ENCODE peak calls at places on chromosomes 5 and 9, in five cellular contexts. C is tibial nerve, A is pancreas, Q is body of pancreas, K is fibroblast of villous mesenchyme. P is an unnamed sample.

GRCh38 chr5:147248584-147248983 is 13.8 kb downstream of the STK32A start:
- DNase-seq in C (no peak), A (no peak), Q (no peak), K (no peak), P (no peak)

GRCh38 chr5:153959134-153959957 is 79.4 kb downstream of the FAM114A2 start:
- DNase-seq in C (no peak), A (no peak), Q (no peak), K (peak), P (peak)

GRCh38 chr5:68542207-68542606 is 326.7 kb downstream of the PIK3R1 start:
- DNase-seq in C (no peak), A (no peak), Q (no peak), K (no peak), P (no peak)

GRCh38 chr9:137070906-137071275 is 534 bp upstream of the SAPCD2 start:
- DNase-seq in C (no peak), A (no peak), Q (no peak), K (no peak), P (no peak)

GRCh38 chr5:15452030-15452429 is 48.0 kb upstream of the FBXL7 start:
- DNase-seq in C (no peak), A (no peak), Q (no peak), K (no peak), P (peak)

GRCh38 chr5:85337400-85337799 is 952.7 kb upstream of the EDIL3 start:
- DNase-seq in C (no peak), A (no peak), Q (no peak), K (no peak), P (no peak)

GRCh38 chr5:79107020-79107796 is 4.4 kb upstream of the BHMT start:
- DNase-seq in C (no peak), A (peak), Q (peak), K (peak), P (no peak)

GRCh38 chr9:112112941-112113399 is 62.1 kb downstream of the SUSD1 start:
- DNase-seq in C (no peak), A (no peak), Q (peak), K (peak), P (peak)

GRCh38 chr9:32928145-32928763 is 73.2 kb downstream of the APTX start:
- DNase-seq in C (no peak), A (no peak), Q (no peak), K (peak), P (peak)

GRCh38 chr5:102589661-102590060 is 90.9 kb upstream of the SLCO6A1 start:
- DNase-seq in C (no peak), A (no peak), Q (no peak), K (peak), P (peak)

GRCh38 chr9:17588395-17588794 is 9.5 kb downstream of the SH3GL2 start:
- DNase-seq in C (no peak), A (no peak), Q (no peak), K (no peak), P (no peak)

GRCh38 chr5:33794550-33795300 is 97.1 kb downstream of the ADAMTS12 start:
- DNase-seq in C (no peak), A (no peak), Q (no peak), K (peak), P (peak)

GRCh38 chr9:20512106-20512505 is 110.2 kb downstream of the MLLT3 start:
- DNase-seq in C (no peak), A (no peak), Q (no peak), K (peak), P (peak)

GRCh38 chr9:104879555-104880318 is 48.2 kb downstream of the ABCA1 start:
- DNase-seq in C (no peak), A (no peak), Q (no peak), K (peak), P (peak)

GRCh38 chr9:127874301-127875216 is 2.9 kb downstream of the AK1 start:
- DNase-seq in C (no peak), A (peak), Q (no peak), K (no peak), P (no peak)

GRCh38 chr9:133779081-133779480 is 40.9 kb upstream of the SARDH start:
- DNase-seq in C (no peak), A (no peak), Q (no peak), K (no peak), P (no peak)

GRCh38 chr5:141559481-141559880 is 59.3 kb downstream of the DIAPH1 start:
- DNase-seq in C (no peak), A (no peak), Q (no peak), K (peak), P (peak)

GRCh38 chr5:109451161-109451560 is 41.4 kb upstream of the PJA2 start:
- DNase-seq in C (no peak), A (peak), Q (peak), K (no peak), P (no peak)

GRCh38 chr5:67268233-67269011 is 71.8 kb upstream of the CD180 start:
- DNase-seq in C (peak), A (peak), Q (peak), K (peak), P (peak)

GRCh38 chr5:62652225-62652624 is 73.6 kb downstream of the LRRC70 start:
- DNase-seq in C (no peak), A (no peak), Q (no peak), K (no peak), P (no peak)

GRCh38 chr5:62354028-62354874 is 48.2 kb downstream of the KIF2A start:
- DNase-seq in C (peak), A (no peak), Q (no peak), K (peak), P (peak)

GRCh38 chr9:6877671-6878161 is 119.9 kb downstream of the KDM4C start:
- DNase-seq in C (no peak), A (no peak), Q (no peak), K (peak), P (peak)

DNA sequence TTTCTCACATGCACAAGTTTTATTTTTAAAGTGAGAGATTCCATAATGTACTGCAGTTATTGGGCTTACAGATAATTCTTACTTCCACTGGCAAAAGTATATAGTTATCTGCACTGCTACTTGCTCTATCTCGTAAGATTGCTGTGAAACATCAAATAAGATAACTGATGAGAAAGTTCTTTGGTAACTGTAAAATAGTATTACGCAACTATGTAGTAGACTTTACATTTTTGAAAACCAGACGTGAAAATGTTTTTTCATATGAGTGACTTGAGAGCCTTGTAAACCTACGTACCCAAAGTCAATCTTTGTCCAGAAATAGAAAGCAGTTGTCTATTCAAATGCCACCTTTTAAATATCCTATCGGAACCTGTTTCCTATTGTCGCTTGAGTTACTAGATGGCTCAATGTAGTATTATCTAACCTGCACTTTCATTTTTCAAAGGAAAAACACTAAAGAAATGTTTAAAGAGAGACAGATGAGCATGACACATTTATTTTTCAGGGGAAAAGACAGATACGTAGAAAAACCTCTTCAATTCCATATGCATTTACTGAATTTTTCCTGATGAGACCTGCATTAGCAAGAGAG is 1.6 kb downstream of the FNIP1 start:
- DNase-seq in C (no peak), A (no peak), Q (no peak), K (peak), P (no peak)
- H3K4me3 ChIP-seq in C (peak), A (peak), Q (no peak), K (peak), P (peak)

DNA sequence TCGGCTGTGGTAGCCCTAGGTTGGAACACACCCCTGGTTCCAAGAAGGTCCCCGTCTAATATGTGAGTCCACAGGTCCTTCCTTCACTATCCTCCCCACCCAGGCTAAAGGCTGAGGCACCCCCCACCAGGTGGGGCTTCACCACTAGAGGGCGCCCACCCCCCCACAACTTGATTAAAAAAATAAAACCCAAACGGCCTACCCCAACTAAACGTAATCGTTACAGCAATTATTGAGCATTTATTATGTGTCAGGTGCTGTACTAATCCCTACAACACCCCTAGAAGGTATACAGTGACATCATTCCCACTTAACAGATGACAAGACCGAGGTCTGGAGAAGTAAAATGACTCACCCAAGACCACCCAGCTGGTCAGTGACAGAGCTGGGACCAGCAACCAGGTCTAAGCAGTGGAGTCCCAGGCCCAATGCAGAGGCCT is 65.0 kb downstream of the FGF18 start:
- DNase-seq in C (peak), A (no peak), Q (peak), K (peak), P (peak)
- TF ChIP-seq CTCF in C (peak), A (peak), Q (peak), K (peak), P (peak)

DNA sequence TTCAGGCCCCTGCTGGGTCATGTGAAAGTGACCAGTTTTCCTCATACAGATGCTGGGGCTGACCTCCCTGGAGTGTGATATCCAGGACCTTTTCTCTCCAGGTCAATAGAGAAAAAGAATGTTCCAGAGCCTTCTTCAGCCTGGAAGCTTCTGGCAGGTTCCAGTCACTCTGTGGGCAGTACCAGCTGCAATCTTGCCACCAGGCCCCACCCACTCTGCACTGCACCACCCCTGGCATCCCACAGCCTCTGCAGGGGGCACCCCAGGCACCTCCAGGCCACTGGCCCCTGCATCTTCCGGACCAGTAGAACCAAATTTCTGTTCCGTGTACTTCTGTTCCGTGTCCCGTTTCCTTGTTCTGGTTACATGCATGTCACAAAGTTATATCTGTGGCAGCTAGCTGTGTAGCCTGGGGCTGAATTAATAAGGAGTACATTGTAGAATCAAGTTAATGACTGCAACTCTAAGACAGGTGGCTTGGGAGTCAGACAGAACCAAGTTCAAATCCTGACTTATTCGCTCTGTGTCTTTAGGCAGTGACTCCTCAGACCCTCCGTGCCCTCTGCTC is 83.2 kb upstream of the ZBTB43 start:
- DNase-seq in C (no peak), A (no peak), Q (no peak), K (no peak), P (no peak)
- H3K4me3 ChIP-seq in C (peak), A (peak), Q (no peak), K (no peak), P (no peak)

DNA sequence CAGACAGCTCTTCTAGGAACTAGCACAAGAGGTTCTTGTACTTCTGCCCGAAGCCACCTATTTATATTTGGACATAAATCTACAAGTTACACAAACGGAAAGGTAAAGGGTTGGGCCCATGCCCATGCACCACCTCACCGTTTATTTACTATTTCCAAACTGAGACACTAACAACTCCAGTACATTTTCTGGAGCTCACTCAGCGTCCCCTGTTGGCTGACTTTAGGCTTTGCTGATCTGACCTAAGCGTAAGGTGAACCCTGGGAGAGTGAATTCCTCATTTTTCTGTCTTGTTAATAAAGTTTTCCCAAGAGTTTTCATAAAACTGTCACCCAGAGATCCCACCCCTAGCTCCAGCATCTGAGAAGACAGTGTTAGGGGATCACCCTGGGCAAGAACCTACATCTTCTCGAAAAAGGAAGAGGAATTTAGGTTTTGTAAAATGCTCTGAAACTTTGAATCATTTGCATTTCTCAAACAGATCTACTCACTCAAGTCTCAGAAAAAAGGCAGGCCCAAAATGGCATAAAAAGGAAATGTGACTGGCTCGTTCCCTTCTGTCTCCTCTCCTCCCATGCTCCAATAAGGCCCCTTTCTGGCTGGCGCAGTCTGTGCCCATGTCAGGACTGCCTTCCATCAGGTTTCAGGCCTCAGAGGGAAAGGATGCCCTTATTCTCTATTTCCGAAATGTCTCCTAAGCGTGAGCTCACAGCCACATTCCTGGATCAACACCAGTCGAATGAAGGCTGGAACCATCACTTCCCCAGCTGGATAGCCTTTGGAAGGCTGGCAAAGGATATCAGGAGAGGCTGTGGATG is 201.3 kb downstream of the FANCC start:
- DNase-seq in C (no peak), A (no peak), Q (peak), K (no peak), P (no peak)
- TF ChIP-seq CTCF in C (no peak), A (peak), Q (peak), K (peak), P (no peak)

DNA sequence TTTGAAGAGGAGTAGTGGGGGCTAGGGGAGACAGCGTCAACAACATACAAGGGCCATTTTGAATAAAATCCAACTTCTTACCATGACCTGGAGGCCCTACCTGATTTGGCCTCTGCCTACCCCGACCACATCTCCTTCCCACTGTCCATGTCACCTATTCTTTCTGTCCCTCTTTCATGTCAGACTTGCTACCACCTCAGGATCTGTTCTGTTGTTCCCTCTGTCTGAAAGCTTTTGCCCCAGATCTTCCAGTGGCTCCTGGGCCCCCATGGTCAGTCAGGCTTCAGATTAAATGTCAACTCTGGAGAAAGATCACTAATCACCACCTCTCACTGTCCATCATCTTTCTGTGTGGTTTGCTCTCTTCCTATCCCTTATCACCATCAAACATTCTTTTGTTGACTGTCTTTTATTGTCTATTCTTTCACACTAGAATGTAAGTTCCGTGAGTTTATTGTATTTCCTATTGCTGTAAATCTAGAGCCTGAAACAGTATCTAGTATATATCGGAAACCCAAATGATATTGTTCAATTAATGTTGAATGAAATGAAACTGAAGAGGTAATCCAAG is 31.2 kb upstream of the APC start:
- DNase-seq in C (no peak), A (no peak), Q (no peak), K (no peak), P (no peak)
- H3K4me3 ChIP-seq in C (peak), A (peak), Q (no peak), K (no peak), P (no peak)